ENCODE peak calls at places on chromosomes 16 and 17, in ten cellular contexts. One of them, this sample, is unnamed.
A peak's percentile ranks its signal among the peaks of the same experiment; 100 is the strongest.

GRCh38 chr16:67547423-67548264 is 14.7 kb upstream of the CTCF start:
- DNase-seq in sigmoid colon: peak; percentile 74
- DNase-seq in upper lobe of left lung: no peak
- DNase-seq in HL-60: peak; percentile 70
- DNase-seq in prostate gland: no peak
- DNase-seq in HCT116: no peak
- DNase-seq in suprapubic skin: no peak
- DNase-seq in breast epithelium: no peak
- DNase-seq in spleen: peak; percentile 92
- DNase-seq in GM23338: no peak
- DNase-seq in this sample: no peak

GRCh38 chr16:66484453-66485213 is 57.5 kb downstream of the BEAN1 start:
- DNase-seq in HL-60: no peak
- DNase-seq in HCT116: no peak
- DNase-seq in prostate gland: no peak
- DNase-seq in suprapubic skin: no peak
- DNase-seq in upper lobe of left lung: no peak
- DNase-seq in GM23338: no peak
- DNase-seq in sigmoid colon: no peak
- DNase-seq in spleen: no peak
- DNase-seq in breast epithelium: peak; percentile 8
- DNase-seq in this sample: no peak

GRCh38 chr17:63285566-63285965 is 160.5 kb downstream of the CYB561 start:
- DNase-seq in HL-60: no peak
- DNase-seq in HCT116: no peak
- DNase-seq in breast epithelium: no peak
- DNase-seq in sigmoid colon: no peak
- DNase-seq in suprapubic skin: no peak
- DNase-seq in spleen: no peak
- DNase-seq in GM23338: no peak
- DNase-seq in upper lobe of left lung: no peak
- DNase-seq in prostate gland: no peak
- DNase-seq in this sample: no peak

GRCh38 chr17:65278050-65278819 is 141.1 kb downstream of the RGS9 start:
- DNase-seq in breast epithelium: no peak
- DNase-seq in HL-60: no peak
- DNase-seq in GM23338: peak; percentile 93
- DNase-seq in HCT116: peak; percentile 57
- DNase-seq in spleen: no peak
- DNase-seq in prostate gland: peak; percentile 44
- DNase-seq in suprapubic skin: no peak
- DNase-seq in sigmoid colon: no peak
- DNase-seq in upper lobe of left lung: no peak
- DNase-seq in this sample: peak; percentile 63

GRCh38 chr17:82316651-82317393 is 586 bp downstream of the CD7 start:
- DNase-seq in breast epithelium: no peak
- DNase-seq in HCT116: no peak
- DNase-seq in suprapubic skin: no peak
- DNase-seq in sigmoid colon: no peak
- DNase-seq in prostate gland: no peak
- DNase-seq in HL-60: no peak
- DNase-seq in spleen: no peak
- DNase-seq in upper lobe of left lung: peak; percentile 73
- DNase-seq in GM23338: no peak
- DNase-seq in this sample: no peak

GRCh38 chr17:7929158-7930029 is at the start of gene KCNAB3:
- DNase-seq in breast epithelium: peak; percentile 64
- DNase-seq in sigmoid colon: peak; percentile 79
- DNase-seq in HL-60: no peak
- DNase-seq in upper lobe of left lung: peak; percentile 77
- DNase-seq in spleen: peak; percentile 83
- DNase-seq in prostate gland: peak; percentile 60
- DNase-seq in suprapubic skin: no peak
- DNase-seq in GM23338: peak; percentile 93
- DNase-seq in HCT116: no peak
- DNase-seq in this sample: no peak

GRCh38 chr17:64159051-64159590 is 29.2 kb upstream of the ERN1 start:
- DNase-seq in spleen: no peak
- DNase-seq in breast epithelium: peak; percentile 54
- DNase-seq in upper lobe of left lung: no peak
- DNase-seq in HCT116: no peak
- DNase-seq in sigmoid colon: no peak
- DNase-seq in prostate gland: peak; percentile 84
- DNase-seq in GM23338: peak; percentile 11
- DNase-seq in suprapubic skin: no peak
- DNase-seq in HL-60: no peak
- DNase-seq in this sample: no peak

GRCh38 chr17:9402590-9403199 is 172.9 kb downstream of the STX8 start:
- DNase-seq in HCT116: peak; percentile 16
- DNase-seq in GM23338: peak; percentile 83
- DNase-seq in suprapubic skin: no peak
- DNase-seq in prostate gland: no peak
- DNase-seq in breast epithelium: no peak
- DNase-seq in HL-60: peak; percentile 9
- DNase-seq in upper lobe of left lung: no peak
- DNase-seq in sigmoid colon: no peak
- DNase-seq in spleen: no peak
- DNase-seq in this sample: no peak

GRCh38 chr16:75111514-75112280 is 4.9 kb downstream of the LDHD start:
- DNase-seq in sigmoid colon: no peak
- DNase-seq in HCT116: no peak
- DNase-seq in GM23338: no peak
- DNase-seq in spleen: peak; percentile 66
- DNase-seq in HL-60: no peak
- DNase-seq in prostate gland: no peak
- DNase-seq in breast epithelium: no peak
- DNase-seq in suprapubic skin: no peak
- DNase-seq in upper lobe of left lung: no peak
- DNase-seq in this sample: no peak
- H3K4me3 ChIP-seq in sigmoid colon: no peak overlapping the region
- H3K4me3 ChIP-seq in HCT116: no peak overlapping the region
- H3K4me3 ChIP-seq in GM23338: no peak overlapping the region
- H3K4me3 ChIP-seq in spleen: no peak overlapping the region
- H3K4me3 ChIP-seq in HL-60: no peak overlapping the region
- H3K4me3 ChIP-seq in prostate gland: no peak overlapping the region
- H3K4me3 ChIP-seq in breast epithelium: peak overlapping the region; percentile 61
- H3K4me3 ChIP-seq in suprapubic skin: peak overlapping the region; percentile 35
- H3K4me3 ChIP-seq in upper lobe of left lung: no peak overlapping the region
- H3K4me3 ChIP-seq in this sample: no peak overlapping the region

GRCh38 chr17:42459256-42459982 is 741 bp downstream of the ATP6V0A1 start:
- DNase-seq in GM23338: peak; percentile 71
- DNase-seq in HCT116: no peak
- DNase-seq in prostate gland: peak; percentile 53
- DNase-seq in sigmoid colon: peak; percentile 78
- DNase-seq in HL-60: no peak
- DNase-seq in spleen: peak; percentile 88
- DNase-seq in suprapubic skin: no peak
- DNase-seq in breast epithelium: peak; percentile 70
- DNase-seq in upper lobe of left lung: no peak
- DNase-seq in this sample: peak; percentile 40

GRCh38 chr17:42459983-42460300 is 1.3 kb downstream of the ATP6V0A1 start:
- DNase-seq in HL-60: no peak
- DNase-seq in upper lobe of left lung: no peak
- DNase-seq in breast epithelium: no peak
- DNase-seq in suprapubic skin: no peak
- DNase-seq in GM23338: no peak
- DNase-seq in HCT116: no peak
- DNase-seq in prostate gland: no peak
- DNase-seq in sigmoid colon: no peak
- DNase-seq in spleen: no peak
- DNase-seq in this sample: no peak

GRCh38 chr17:42456223-42457106 is 2.2 kb upstream of the ATP6V0A1 start:
- DNase-seq in suprapubic skin: no peak
- DNase-seq in sigmoid colon: no peak
- DNase-seq in GM23338: no peak
- DNase-seq in spleen: no peak
- DNase-seq in prostate gland: no peak
- DNase-seq in breast epithelium: no peak
- DNase-seq in HL-60: peak; percentile 77
- DNase-seq in upper lobe of left lung: no peak
- DNase-seq in HCT116: no peak
- DNase-seq in this sample: no peak

GRCh38 chr17:42458497-42459255 is at the start of gene ATP6V0A1:
- DNase-seq in upper lobe of left lung: peak; percentile 99
- DNase-seq in prostate gland: peak; percentile 93
- DNase-seq in spleen: peak; percentile 98
- DNase-seq in GM23338: peak; percentile 94
- DNase-seq in suprapubic skin: peak; percentile 98
- DNase-seq in HCT116: peak; percentile 75
- DNase-seq in HL-60: peak; percentile 88
- DNase-seq in breast epithelium: peak; percentile 95
- DNase-seq in sigmoid colon: peak; percentile 98
- DNase-seq in this sample: peak; percentile 96

DNA sequence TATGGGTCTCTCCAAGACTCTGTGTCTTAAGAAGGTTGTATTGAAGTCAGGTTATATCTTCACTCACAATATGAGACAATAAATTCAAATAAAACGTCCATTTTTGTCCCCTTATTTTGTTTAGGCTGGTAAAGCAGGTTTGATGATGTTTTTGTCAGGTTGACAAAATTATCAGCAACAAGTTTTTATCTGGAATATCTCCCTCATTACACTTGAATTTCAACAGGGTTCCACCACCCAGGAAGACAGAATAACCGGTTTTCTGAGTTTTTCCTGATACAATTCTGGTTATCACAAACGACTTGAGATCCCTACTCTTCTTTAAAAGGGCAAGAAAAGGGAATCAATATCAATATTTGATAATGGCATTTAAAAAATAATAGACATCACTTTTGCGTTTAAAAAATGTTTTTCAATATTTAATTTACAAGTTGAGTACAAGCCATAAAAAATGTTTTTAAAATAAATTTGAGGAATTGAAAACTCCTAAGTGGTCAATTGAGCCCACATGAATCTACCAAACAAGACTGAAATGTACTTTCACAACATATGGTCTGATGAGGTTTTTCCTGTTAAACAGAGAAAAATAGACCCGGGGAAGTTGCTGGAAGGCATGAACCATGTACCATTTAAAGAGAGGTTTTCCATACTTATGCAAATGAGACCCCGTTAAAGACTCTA is 1.4 kb upstream of the ATP6V0A1 start:
- DNase-seq in upper lobe of left lung: no peak
- DNase-seq in GM23338: no peak
- DNase-seq in suprapubic skin: no peak
- DNase-seq in sigmoid colon: no peak
- DNase-seq in prostate gland: no peak
- DNase-seq in HCT116: no peak
- DNase-seq in breast epithelium: no peak
- DNase-seq in spleen: no peak
- DNase-seq in HL-60: no peak
- DNase-seq in this sample: no peak
- TF ChIP-seq POLR2AphosphoS5 in upper lobe of left lung: no peak
- TF ChIP-seq POLR2AphosphoS5 in GM23338: no peak
- TF ChIP-seq POLR2AphosphoS5 in suprapubic skin: no peak
- TF ChIP-seq POLR2AphosphoS5 in sigmoid colon: no peak
- TF ChIP-seq POLR2AphosphoS5 in prostate gland: no peak
- TF ChIP-seq POLR2AphosphoS5 in HCT116: no peak
- TF ChIP-seq POLR2AphosphoS5 in breast epithelium: no peak
- TF ChIP-seq POLR2AphosphoS5 in spleen: no peak
- TF ChIP-seq POLR2AphosphoS5 in HL-60: no peak
- TF ChIP-seq POLR2AphosphoS5 in this sample: no peak

GRCh38 chr17:80084773-80085172 is 16.6 kb upstream of the GAA start:
- DNase-seq in sigmoid colon: no peak
- DNase-seq in spleen: no peak
- DNase-seq in GM23338: no peak
- DNase-seq in HL-60: no peak
- DNase-seq in HCT116: no peak
- DNase-seq in breast epithelium: no peak
- DNase-seq in prostate gland: no peak
- DNase-seq in suprapubic skin: no peak
- DNase-seq in upper lobe of left lung: peak; percentile 47
- DNase-seq in this sample: no peak

GRCh38 chr17:80080081-80080480 is 21.3 kb upstream of the GAA start:
- DNase-seq in suprapubic skin: no peak
- DNase-seq in prostate gland: no peak
- DNase-seq in HCT116: no peak
- DNase-seq in sigmoid colon: no peak
- DNase-seq in HL-60: no peak
- DNase-seq in breast epithelium: no peak
- DNase-seq in upper lobe of left lung: no peak
- DNase-seq in GM23338: peak; percentile 34
- DNase-seq in spleen: no peak
- DNase-seq in this sample: no peak

GRCh38 chr17:80083136-80083661 is 18.2 kb upstream of the GAA start:
- DNase-seq in HCT116: no peak
- DNase-seq in upper lobe of left lung: no peak
- DNase-seq in sigmoid colon: no peak
- DNase-seq in spleen: peak; percentile 72
- DNase-seq in breast epithelium: no peak
- DNase-seq in prostate gland: no peak
- DNase-seq in GM23338: no peak
- DNase-seq in suprapubic skin: no peak
- DNase-seq in HL-60: no peak
- DNase-seq in this sample: no peak

GRCh38 chr17:80081596-80081995 is 19.8 kb upstream of the GAA start:
- DNase-seq in HL-60: no peak
- DNase-seq in HCT116: no peak
- DNase-seq in suprapubic skin: no peak
- DNase-seq in upper lobe of left lung: peak; percentile 74
- DNase-seq in GM23338: no peak
- DNase-seq in sigmoid colon: no peak
- DNase-seq in breast epithelium: no peak
- DNase-seq in prostate gland: no peak
- DNase-seq in spleen: peak; percentile 67
- DNase-seq in this sample: no peak

GRCh38 chr17:80082403-80083135 is 18.8 kb upstream of the GAA start:
- DNase-seq in sigmoid colon: peak; percentile 82
- DNase-seq in spleen: peak; percentile 64
- DNase-seq in HCT116: peak; percentile 75
- DNase-seq in breast epithelium: no peak
- DNase-seq in HL-60: peak; percentile 63
- DNase-seq in GM23338: peak; percentile 85
- DNase-seq in suprapubic skin: no peak
- DNase-seq in upper lobe of left lung: peak; percentile 87
- DNase-seq in prostate gland: peak; percentile 60
- DNase-seq in this sample: peak; percentile 70
- H3K4me3 ChIP-seq in sigmoid colon: peak overlapping the region; percentile 23
- H3K4me3 ChIP-seq in spleen: no peak overlapping the region
- H3K4me3 ChIP-seq in HCT116: peak overlapping the region; percentile 2
- H3K4me3 ChIP-seq in breast epithelium: peak overlapping the region; percentile 44
- H3K4me3 ChIP-seq in HL-60: no peak overlapping the region
- H3K4me3 ChIP-seq in GM23338: no peak overlapping the region
- H3K4me3 ChIP-seq in suprapubic skin: peak overlapping the region; percentile 26
- H3K4me3 ChIP-seq in upper lobe of left lung: no peak overlapping the region
- H3K4me3 ChIP-seq in prostate gland: no peak overlapping the region
- H3K4me3 ChIP-seq in this sample: peak overlapping the region; percentile 7

GRCh38 chr17:28747046-28747691 is 3.4 kb downstream of the TRAF4 start:
- DNase-seq in spleen: peak; percentile 73
- DNase-seq in GM23338: peak; percentile 74
- DNase-seq in upper lobe of left lung: peak; percentile 75
- DNase-seq in prostate gland: peak; percentile 89
- DNase-seq in suprapubic skin: no peak
- DNase-seq in breast epithelium: peak; percentile 95
- DNase-seq in HL-60: no peak
- DNase-seq in HCT116: no peak
- DNase-seq in sigmoid colon: no peak
- DNase-seq in this sample: peak; percentile 91

GRCh38 chr17:28745052-28745776 is 1.4 kb downstream of the TRAF4 start:
- DNase-seq in prostate gland: peak; percentile 78
- DNase-seq in upper lobe of left lung: peak; percentile 84
- DNase-seq in GM23338: peak; percentile 75
- DNase-seq in HCT116: no peak
- DNase-seq in breast epithelium: peak; percentile 78
- DNase-seq in sigmoid colon: peak; percentile 83
- DNase-seq in spleen: peak; percentile 85
- DNase-seq in HL-60: no peak
- DNase-seq in suprapubic skin: no peak
- DNase-seq in this sample: peak; percentile 75

GRCh38 chr17:28745777-28746473 is 2.1 kb downstream of the TRAF4 start:
- DNase-seq in sigmoid colon: no peak
- DNase-seq in HL-60: no peak
- DNase-seq in HCT116: no peak
- DNase-seq in GM23338: peak; percentile 60
- DNase-seq in prostate gland: no peak
- DNase-seq in suprapubic skin: no peak
- DNase-seq in breast epithelium: peak; percentile 92
- DNase-seq in spleen: peak; percentile 72
- DNase-seq in upper lobe of left lung: peak; percentile 56
- DNase-seq in this sample: peak; percentile 85

GRCh38 chr17:28747801-28748750 is 4.3 kb downstream of the TRAF4 start:
- DNase-seq in GM23338: no peak
- DNase-seq in upper lobe of left lung: peak; percentile 62
- DNase-seq in suprapubic skin: no peak
- DNase-seq in spleen: peak; percentile 74
- DNase-seq in HCT116: no peak
- DNase-seq in sigmoid colon: no peak
- DNase-seq in breast epithelium: no peak
- DNase-seq in prostate gland: no peak
- DNase-seq in HL-60: no peak
- DNase-seq in this sample: no peak

GRCh38 chr17:28746611-28747045 is 2.8 kb downstream of the TRAF4 start:
- DNase-seq in breast epithelium: no peak
- DNase-seq in sigmoid colon: no peak
- DNase-seq in HL-60: no peak
- DNase-seq in GM23338: peak; percentile 63
- DNase-seq in prostate gland: no peak
- DNase-seq in suprapubic skin: no peak
- DNase-seq in spleen: peak; percentile 74
- DNase-seq in HCT116: no peak
- DNase-seq in upper lobe of left lung: peak; percentile 33
- DNase-seq in this sample: peak; percentile 91
- TF ChIP-seq POLR2AphosphoS5 in breast epithelium: no peak
- TF ChIP-seq POLR2AphosphoS5 in sigmoid colon: no peak
- TF ChIP-seq POLR2AphosphoS5 in HL-60: no peak
- TF ChIP-seq POLR2AphosphoS5 in GM23338: no peak
- TF ChIP-seq POLR2AphosphoS5 in prostate gland: no peak
- TF ChIP-seq POLR2AphosphoS5 in suprapubic skin: no peak
- TF ChIP-seq POLR2AphosphoS5 in spleen: no peak
- TF ChIP-seq POLR2AphosphoS5 in HCT116: no peak
- TF ChIP-seq POLR2AphosphoS5 in upper lobe of left lung: no peak
- TF ChIP-seq POLR2AphosphoS5 in this sample: peak; percentile 68

This sample was measured in stomach.